ENCODE peak calls at places on chromosomes 12 and 14, in four cellular contexts. One of them, this sample, is unnamed.

GRCh38 chr14:48963231-48963630 is 622.9 kb downstream of the RPS29 start:
- DNase-seq in PC-3: no peak
- DNase-seq in foreskin fibroblast: no peak
- DNase-seq in ACHN: no peak
- DNase-seq in this sample: no peak

GRCh38 chr14:72903707-72904106 is 9.8 kb upstream of the DPF3 start:
- DNase-seq in PC-3: no peak
- DNase-seq in foreskin fibroblast: peak
- DNase-seq in ACHN: no peak
- DNase-seq in this sample: no peak

GRCh38 chr12:107135177-107135576 is 41.8 kb upstream of the CRY1 start:
- DNase-seq in PC-3: no peak
- DNase-seq in foreskin fibroblast: no peak
- DNase-seq in ACHN: no peak
- DNase-seq in this sample: no peak

GRCh38 chr12:5466521-5466960 is 34.6 kb downstream of the NTF3 start:
- DNase-seq in PC-3: no peak
- DNase-seq in foreskin fibroblast: no peak
- DNase-seq in ACHN: no peak
- DNase-seq in this sample: no peak

GRCh38 chr12:131836714-131837397 is 8.7 kb downstream of the MMP17 start:
- DNase-seq in PC-3: no peak
- DNase-seq in foreskin fibroblast: no peak
- DNase-seq in ACHN: no peak
- DNase-seq in this sample: no peak

GRCh38 chr12:124730455-124730932 is 133.2 kb downstream of the SCARB1 start:
- DNase-seq in PC-3: peak
- DNase-seq in foreskin fibroblast: peak
- DNase-seq in ACHN: peak
- DNase-seq in this sample: peak

GRCh38 chr14:95452176-95452889 is 64.1 kb downstream of the SYNE3 start:
- DNase-seq in PC-3: peak
- DNase-seq in foreskin fibroblast: no peak
- DNase-seq in ACHN: peak
- DNase-seq in this sample: no peak

GRCh38 chr14:59829941-59830734 is 40.4 kb downstream of the RTN1 start:
- DNase-seq in PC-3: peak
- DNase-seq in foreskin fibroblast: no peak
- DNase-seq in ACHN: no peak
- DNase-seq in this sample: no peak

GRCh38 chr14:60349663-60350365 is 100.8 kb downstream of the PPM1A start:
- DNase-seq in PC-3: peak
- DNase-seq in foreskin fibroblast: peak
- DNase-seq in ACHN: peak
- DNase-seq in this sample: no peak

GRCh38 chr14:59254146-59254910 is 65.9 kb downstream of the DAAM1 start:
- DNase-seq in PC-3: peak
- DNase-seq in foreskin fibroblast: peak
- DNase-seq in ACHN: no peak
- DNase-seq in this sample: peak

GRCh38 chr12:83889745-83890144 is 1022.9 kb downstream of the SLC6A15 start:
- DNase-seq in PC-3: no peak
- DNase-seq in foreskin fibroblast: no peak
- DNase-seq in ACHN: no peak
- DNase-seq in this sample: no peak

GRCh38 chr12:4829161-4829792 is 80.4 kb upstream of the KCNA1 start:
- DNase-seq in PC-3: no peak
- DNase-seq in foreskin fibroblast: no peak
- DNase-seq in ACHN: no peak
- DNase-seq in this sample: no peak

GRCh38 chr12:120498870-120499515 is 3.1 kb downstream of the DYNLL1 start:
- DNase-seq in PC-3: no peak
- DNase-seq in foreskin fibroblast: no peak
- DNase-seq in ACHN: no peak
- DNase-seq in this sample: no peak

GRCh38 chr12:71503579-71504470 is 64.2 kb downstream of the LGR5 start:
- DNase-seq in PC-3: peak
- DNase-seq in foreskin fibroblast: no peak
- DNase-seq in ACHN: no peak
- DNase-seq in this sample: no peak

GRCh38 chr14:54182419-54183040 is 214.3 kb upstream of the CDKN3 start:
- DNase-seq in PC-3: peak
- DNase-seq in foreskin fibroblast: peak
- DNase-seq in ACHN: peak
- DNase-seq in this sample: peak

GRCh38 chr12:68932701-68933563 is at the start of gene CPM:
- DNase-seq in PC-3: peak
- DNase-seq in foreskin fibroblast: peak
- DNase-seq in ACHN: peak
- DNase-seq in this sample: no peak

GRCh38 chr12:40691913-40692616 is at the start of gene CNTN1:
- DNase-seq in PC-3: no peak
- DNase-seq in foreskin fibroblast: peak
- DNase-seq in ACHN: peak
- DNase-seq in this sample: no peak

GRCh38 chr12:4615667-4616066 is 33.2 kb downstream of the AKAP3 start:
- DNase-seq in PC-3: no peak
- DNase-seq in foreskin fibroblast: no peak
- DNase-seq in ACHN: no peak
- DNase-seq in this sample: no peak

GRCh38 chr12:12592930-12593329 is 18.7 kb upstream of the CREBL2 start:
- DNase-seq in PC-3: peak
- DNase-seq in foreskin fibroblast: no peak
- DNase-seq in ACHN: peak
- DNase-seq in this sample: peak

GRCh38 chr12:67943295-67943892 is 45.9 kb upstream of the IFNG-AS1 start:
- DNase-seq in PC-3: peak
- DNase-seq in foreskin fibroblast: peak
- DNase-seq in ACHN: peak
- DNase-seq in this sample: peak

GRCh38 chr12:124392271-124392990 is 97.5 kb downstream of the RFLNA start:
- DNase-seq in PC-3: no peak
- DNase-seq in foreskin fibroblast: no peak
- DNase-seq in ACHN: peak
- DNase-seq in this sample: peak

GRCh38 chr14:104218361-104219180 is 80.2 kb downstream of the KIF26A start:
- DNase-seq in PC-3: no peak
- DNase-seq in foreskin fibroblast: no peak
- DNase-seq in ACHN: no peak
- DNase-seq in this sample: no peak

GRCh38 chr12:13039557-13039956 is 4.6 kb upstream of the FAM234B start:
- DNase-seq in PC-3: no peak
- DNase-seq in foreskin fibroblast: no peak
- DNase-seq in ACHN: no peak
- DNase-seq in this sample: no peak

GRCh38 chr12:76922821-76923315 is 44.0 kb upstream of the CSRP2 start:
- DNase-seq in PC-3: no peak
- DNase-seq in foreskin fibroblast: peak
- DNase-seq in ACHN: no peak
- DNase-seq in this sample: no peak

GRCh38 chr12:123752046-123752445 is 10.1 kb upstream of the DNAH10 start:
- DNase-seq in PC-3: no peak
- DNase-seq in foreskin fibroblast: no peak
- DNase-seq in ACHN: no peak
- DNase-seq in this sample: no peak

GRCh38 chr12:53761306-53761705 is 9.5 kb upstream of the CISTR start:
- DNase-seq in PC-3: no peak
- DNase-seq in foreskin fibroblast: no peak
- DNase-seq in ACHN: no peak
- DNase-seq in this sample: no peak

GRCh38 chr14:32650665-32651064 is 288.0 kb upstream of the NPAS3 start:
- DNase-seq in PC-3: peak
- DNase-seq in foreskin fibroblast: no peak
- DNase-seq in ACHN: no peak
- DNase-seq in this sample: no peak

GRCh38 chr14:63542231-63542999 is 762 bp downstream of the PPP2R5E start:
- DNase-seq in PC-3: peak
- DNase-seq in foreskin fibroblast: no peak
- DNase-seq in ACHN: peak
- DNase-seq in this sample: no peak

GRCh38 chr12:104665296-104665695 is 208.5 kb downstream of the CHST11 start:
- DNase-seq in PC-3: peak
- DNase-seq in foreskin fibroblast: no peak
- DNase-seq in ACHN: no peak
- DNase-seq in this sample: no peak

GRCh38 chr14:50383618-50384225 is 13.0 kb downstream of the CDKL1 start:
- DNase-seq in PC-3: no peak
- DNase-seq in foreskin fibroblast: no peak
- DNase-seq in ACHN: no peak
- DNase-seq in this sample: no peak

GRCh38 chr12:102896067-102896466 is 21.0 kb downstream of the PAH start:
- DNase-seq in PC-3: peak
- DNase-seq in foreskin fibroblast: no peak
- DNase-seq in ACHN: no peak
- DNase-seq in this sample: no peak

GRCh38 chr12:42477931-42478330 is 111.6 kb downstream of the PRICKLE1 start:
- DNase-seq in PC-3: no peak
- DNase-seq in foreskin fibroblast: no peak
- DNase-seq in ACHN: no peak
- DNase-seq in this sample: no peak

GRCh38 chr12:93302331-93303229 is 75.1 kb upstream of the NUDT4 start:
- DNase-seq in PC-3: no peak
- DNase-seq in foreskin fibroblast: peak
- DNase-seq in ACHN: peak
- DNase-seq in this sample: peak

GRCh38 chr14:55102141-55102547 is 26.9 kb upstream of the LGALS3 start:
- DNase-seq in PC-3: peak
- DNase-seq in foreskin fibroblast: peak
- DNase-seq in ACHN: peak
- DNase-seq in this sample: peak

GRCh38 chr14:83712730-83713129 is 1817.2 kb upstream of the FLRT2 start:
- DNase-seq in PC-3: no peak
- DNase-seq in foreskin fibroblast: no peak
- DNase-seq in ACHN: no peak
- DNase-seq in this sample: no peak

GRCh38 chr12:52730383-52730782 is 27.1 kb upstream of the KRT77 start:
- DNase-seq in PC-3: no peak
- DNase-seq in foreskin fibroblast: no peak
- DNase-seq in ACHN: no peak
- DNase-seq in this sample: no peak

GRCh38 chr14:74635831-74636230 is 23.8 kb upstream of the LTBP2 start:
- DNase-seq in PC-3: no peak
- DNase-seq in foreskin fibroblast: no peak
- DNase-seq in ACHN: no peak
- DNase-seq in this sample: no peak

GRCh38 chr12:32107376-32108267 is 975 bp downstream of the BICD1 start:
- DNase-seq in PC-3: peak
- DNase-seq in foreskin fibroblast: peak
- DNase-seq in ACHN: peak
- DNase-seq in this sample: peak

GRCh38 chr12:59093090-59093489 is 172.8 kb upstream of the LRIG3 start:
- DNase-seq in PC-3: no peak
- DNase-seq in foreskin fibroblast: no peak
- DNase-seq in ACHN: no peak
- DNase-seq in this sample: no peak

GRCh38 chr14:34067587-34067986 is 116.7 kb upstream of the EGLN3 start:
- DNase-seq in PC-3: no peak
- DNase-seq in foreskin fibroblast: no peak
- DNase-seq in ACHN: no peak
- DNase-seq in this sample: no peak

This sample was measured in RCC 7860.